ENCODE peak calls at places on chromosomes 7 and 10, in nine cellular contexts. H, V, O, F, Z, C, U, T and B are unnamed samples.

GRCh38 chr10:37403776-37404175 is 278.4 kb downstream of the ANKRD30A start:
- DNase-seq in H (no peak), V (no peak), O (no peak), F (no peak), Z (no peak), C (no peak), U (no peak), T (no peak), B (no peak)

GRCh38 chr7:1811850-1812692 is 142.0 kb downstream of the ELFN1 start:
- DNase-seq in H (peak; percentile 44), V (no peak), O (no peak), F (peak; percentile 68), Z (no peak), C (no peak), U (no peak), T (no peak), B (no peak)

GRCh38 chr7:130975731-130976130 is 241.7 kb upstream of the KLF14 start:
- DNase-seq in H (no peak), V (no peak), O (no peak), F (no peak), Z (no peak), C (no peak), U (no peak), T (no peak), B (no peak)

GRCh38 chr7:144513332-144513731 is 109.8 kb upstream of the NOBOX start:
- DNase-seq in H (peak; percentile 42), V (no peak), O (no peak), F (peak; percentile 51), Z (no peak), C (no peak), U (peak; percentile 6), T (no peak), B (no peak)

GRCh38 chr7:123148813-123149212 is 51.0 kb downstream of the SLC13A1 start:
- DNase-seq in H (no peak), V (no peak), O (no peak), F (no peak), Z (no peak), C (no peak), U (no peak), T (no peak), B (no peak)

GRCh38 chr7:139105037-139105382 is 4.5 kb downstream of the ZC3HAV1 start:
- DNase-seq in H (no peak), V (no peak), O (no peak), F (no peak), Z (no peak), C (no peak), U (no peak), T (no peak), B (no peak)

GRCh38 chr10:72218329-72218728 is 2.3 kb upstream of the ASCC1 start:
- DNase-seq in H (no peak), V (no peak), O (no peak), F (no peak), Z (no peak), C (no peak), U (no peak), T (no peak), B (no peak)

GRCh38 chr7:55568613-55569268 is 3.6 kb downstream of the VOPP1 start:
- DNase-seq in H (no peak), V (no peak), O (no peak), F (no peak), Z (no peak), C (no peak), U (no peak), T (peak; percentile 17), B (no peak)

GRCh38 chr7:76063525-76063924 is 15.6 kb downstream of the MDH2 start:
- DNase-seq in H (no peak), V (no peak), O (peak; percentile 61), F (peak; percentile 63), Z (no peak), C (no peak), U (no peak), T (no peak), B (no peak)

GRCh38 chr10:113326160-113327111 is 226.4 kb upstream of the HABP2 start:
- DNase-seq in H (peak; percentile 40), V (no peak), O (peak; percentile 82), F (no peak), Z (no peak), C (peak; percentile 17), U (no peak), T (peak; percentile 39), B (peak; percentile 86)

GRCh38 chr10:102545265-102545664 is 41.5 kb downstream of the SUFU start:
- DNase-seq in H (no peak), V (no peak), O (no peak), F (no peak), Z (no peak), C (no peak), U (no peak), T (no peak), B (no peak)

GRCh38 chr7:51306761-51307160 is 9.8 kb downstream of the COBL start:
- DNase-seq in H (no peak), V (no peak), O (no peak), F (no peak), Z (no peak), C (no peak), U (no peak), T (no peak), B (no peak)

GRCh38 chr10:35765039-35765662 is 123.1 kb upstream of the FZD8 start:
- DNase-seq in H (peak; percentile 30), V (no peak), O (no peak), F (no peak), Z (no peak), C (peak; percentile 39), U (no peak), T (peak; percentile 65), B (no peak)

GRCh38 chr7:47088329-47089067 is 493.4 kb downstream of the TNS3 start:
- DNase-seq in H (peak; percentile 77), V (no peak), O (peak; percentile 79), F (peak; percentile 35), Z (no peak), C (peak; percentile 70), U (peak; percentile 16), T (peak; percentile 69), B (peak; percentile 54)

GRCh38 chr7:50665403-50666123 is 100.4 kb upstream of the DDC start:
- DNase-seq in H (no peak), V (no peak), O (no peak), F (no peak), Z (no peak), C (no peak), U (no peak), T (no peak), B (no peak)

GRCh38 chr7:44216019-44216418 is 15.2 kb downstream of the YKT6 start:
- DNase-seq in H (no peak), V (no peak), O (no peak), F (peak; percentile 85), Z (no peak), C (peak; percentile 7), U (no peak), T (no peak), B (no peak)

GRCh38 chr7:154973381-154973780 is 29.5 kb downstream of the PAXIP1 start:
- DNase-seq in H (no peak), V (no peak), O (no peak), F (no peak), Z (no peak), C (no peak), U (no peak), T (no peak), B (no peak)

GRCh38 chr7:157211710-157212109 is 73.0 kb downstream of the UBE3C start:
- DNase-seq in H (peak; percentile 16), V (no peak), O (no peak), F (no peak), Z (peak; percentile 72), C (no peak), U (no peak), T (no peak), B (no peak)

GRCh38 chr7:111802194-111802785 is 240.0 kb upstream of the IMMP2L start:
- DNase-seq in H (no peak), V (no peak), O (no peak), F (no peak), Z (no peak), C (no peak), U (no peak), T (no peak), B (no peak)

GRCh38 chr10:90407116-90407515 is 450.7 kb downstream of the HTR7 start:
- DNase-seq in H (no peak), V (no peak), O (no peak), F (no peak), Z (no peak), C (no peak), U (no peak), T (no peak), B (peak; percentile 23)

GRCh38 chr10:124002391-124003069 is 90.9 kb downstream of the CHST15 start:
- DNase-seq in H (no peak), V (no peak), O (no peak), F (no peak), Z (no peak), C (no peak), U (no peak), T (no peak), B (no peak)

GRCh38 chr7:34339061-34339526 is 318.9 kb upstream of the NPSR1 start:
- DNase-seq in H (no peak), V (no peak), O (no peak), F (no peak), Z (no peak), C (no peak), U (no peak), T (no peak), B (peak; percentile 10)

GRCh38 chr10:4804505-4804904 is 21.5 kb upstream of the AKR1E2 start:
- DNase-seq in H (no peak), V (no peak), O (no peak), F (no peak), Z (no peak), C (no peak), U (no peak), T (no peak), B (no peak)

GRCh38 chr10:15427836-15428414 is 56.8 kb upstream of the FAM171A1 start:
- DNase-seq in H (peak; percentile 41), V (no peak), O (peak; percentile 53), F (peak; percentile 12), Z (peak; percentile 13), C (no peak), U (no peak), T (no peak), B (peak; percentile 27)

GRCh38 chr7:144725070-144725469 is 110.8 kb downstream of the TPK1 start:
- DNase-seq in H (no peak), V (no peak), O (no peak), F (no peak), Z (no peak), C (no peak), U (no peak), T (no peak), B (peak; percentile 42)

GRCh38 chr10:119595134-119595714 is 1.5 kb downstream of the TIAL1 start:
- DNase-seq in H (no peak), V (no peak), O (peak; percentile 20), F (no peak), Z (no peak), C (no peak), U (no peak), T (no peak), B (peak; percentile 52)

GRCh38 chr7:18064242-18064838 is 36.7 kb upstream of the PRPS1L1 start:
- DNase-seq in H (no peak), V (no peak), O (no peak), F (no peak), Z (no peak), C (peak; percentile 71), U (peak; percentile 31), T (peak; percentile 67), B (no peak)

GRCh38 chr7:3649250-3649649 is 348.2 kb downstream of the SDK1 start:
- DNase-seq in H (no peak), V (no peak), O (no peak), F (no peak), Z (no peak), C (no peak), U (no peak), T (no peak), B (no peak)